ENCODE peak calls at places on chromosomes 7 and 10, in four cellular contexts. G is colonic mucosa, V is pancreas, D is tibial artery. H is an unnamed sample.

GRCh38 chr10:17984056-17984455 is 32.3 kb downstream of the SLC39A12 start:
- DNase-seq in G (no peak), V (no peak), D (no peak), H (peak; percentile 40)

GRCh38 chr7:117399820-117400422 is 27.4 kb downstream of the ASZ1 start:
- DNase-seq in G (no peak), V (no peak), D (no peak), H (no peak)

GRCh38 chr10:47045331-47045861 is 134.2 kb downstream of the PTPN20 start:
- DNase-seq in G (no peak), V (peak; percentile 53), D (no peak), H (no peak)

GRCh38 chr7:5704534-5704922 is 76.9 kb downstream of the RNF216 start:
- DNase-seq in G (peak; percentile 76), V (no peak), D (peak; percentile 88), H (peak; percentile 91)

GRCh38 chr7:141649865-141650499 is 52.0 kb downstream of the DENND11 start:
- DNase-seq in G (peak; percentile 46), V (peak; percentile 64), D (peak; percentile 68), H (peak; percentile 94)

GRCh38 chr10:90602815-90603600 is 254.8 kb downstream of the HTR7 start:
- DNase-seq in G (no peak), V (no peak), D (no peak), H (peak; percentile 83)

GRCh38 chr7:127798023-127798422 is 146.0 kb downstream of the SND1 start:
- DNase-seq in G (no peak), V (no peak), D (peak; percentile 26), H (peak; percentile 65)

GRCh38 chr7:151761256-151761655 is 115.7 kb downstream of the PRKAG2 start:
- DNase-seq in G (peak; percentile 44), V (no peak), D (no peak), H (no peak)

GRCh38 chr10:100670828-100671479 is 74.4 kb upstream of the PAX2 start:
- DNase-seq in G (peak; percentile 42), V (peak; percentile 70), D (no peak), H (peak; percentile 17)

GRCh38 chr7:50775826-50776225 is 6.9 kb downstream of the GRB10 start:
- DNase-seq in G (no peak), V (no peak), D (no peak), H (no peak)

GRCh38 chr7:154287370-154287769 is 235.2 kb downstream of the DPP6 start:
- DNase-seq in G (no peak), V (no peak), D (no peak), H (peak; percentile 50)

GRCh38 chr10:34607894-34608293 is 207.2 kb downstream of the PARD3 start:
- DNase-seq in G (no peak), V (no peak), D (no peak), H (peak; percentile 65)

GRCh38 chr10:28652703-28653102 is 24.6 kb upstream of the BAMBI start:
- DNase-seq in G (no peak), V (no peak), D (no peak), H (no peak)

GRCh38 chr10:72697711-72698110 is 5.8 kb downstream of the MCU start:
- DNase-seq in G (no peak), V (no peak), D (no peak), H (peak; percentile 42)

GRCh38 chr7:152523916-152524315 is 88.1 kb upstream of the KMT2C start:
- DNase-seq in G (no peak), V (peak; percentile 24), D (no peak), H (no peak)

GRCh38 chr7:45183711-45184210 is 26.2 kb downstream of the RAMP3 start:
- DNase-seq in G (no peak), V (no peak), D (no peak), H (no peak)

GRCh38 chr10:124740374-124741280 is 3.6 kb downstream of the FAM53B start:
- DNase-seq in G (peak; percentile 71), V (no peak), D (peak; percentile 79), H (peak; percentile 70)

GRCh38 chr10:88138319-88138848 is 275.0 kb downstream of the PTEN start:
- DNase-seq in G (no peak), V (no peak), D (no peak), H (no peak)

GRCh38 chr7:26863504-26864308 is 684 bp downstream of the SKAP2 start:
- DNase-seq in G (no peak), V (no peak), D (no peak), H (no peak)

GRCh38 chr10:323651-324293 is 188.5 kb downstream of the ZMYND11 start:
- DNase-seq in G (peak; percentile 51), V (no peak), D (peak; percentile 82), H (no peak)

GRCh38 chr10:72888151-72888638 is 5.3 kb upstream of the OIT3 start:
- DNase-seq in G (no peak), V (no peak), D (no peak), H (no peak)

GRCh38 chr10:2679646-2680045 is 387.7 kb upstream of the PFKP start:
- DNase-seq in G (no peak), V (peak; percentile 52), D (no peak), H (no peak)

GRCh38 chr10:77837248-77837924 is 89.2 kb downstream of the DLG5 start:
- DNase-seq in G (no peak), V (no peak), D (no peak), H (no peak)

GRCh38 chr7:47149971-47150370 is 431.9 kb downstream of the TNS3 start:
- DNase-seq in G (no peak), V (no peak), D (no peak), H (no peak)

DNA sequence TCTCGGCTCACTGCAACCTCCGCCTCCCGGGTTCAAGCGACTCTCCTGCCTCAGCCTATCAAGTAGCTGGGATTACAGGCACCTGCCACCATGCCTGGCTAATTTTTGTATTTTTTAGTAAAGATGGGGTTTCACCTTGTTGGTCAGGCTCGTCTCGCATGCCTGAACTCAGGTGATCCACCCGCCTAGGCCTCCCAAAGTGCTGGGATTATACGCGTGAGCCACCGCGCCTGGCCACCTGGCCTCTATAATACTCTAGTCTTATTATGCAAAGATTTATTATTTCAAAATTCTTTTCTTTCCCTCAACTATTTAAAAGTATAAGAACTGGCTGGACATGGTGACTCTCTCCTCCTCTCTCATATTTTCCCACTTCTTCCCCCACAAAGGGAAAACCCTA is 30.0 kb upstream of the C1GALT1 start:
- DNase-seq in G (no peak), V (no peak), D (no peak), H (no peak)
- H3K4me3 ChIP-seq in G (no peak overlapping the region), V (no peak overlapping the region), D (no peak overlapping the region), H (no peak overlapping the region)

GRCh38 chr10:133009218-133009954 is 67.0 kb upstream of the CFAP46 start:
- DNase-seq in G (peak; percentile 87), V (peak; percentile 54), D (peak; percentile 80), H (peak; percentile 46)
- H3K4me3 ChIP-seq in G (no peak overlapping the region), V (no peak overlapping the region), D (no peak overlapping the region), H (no peak overlapping the region)

DNA sequence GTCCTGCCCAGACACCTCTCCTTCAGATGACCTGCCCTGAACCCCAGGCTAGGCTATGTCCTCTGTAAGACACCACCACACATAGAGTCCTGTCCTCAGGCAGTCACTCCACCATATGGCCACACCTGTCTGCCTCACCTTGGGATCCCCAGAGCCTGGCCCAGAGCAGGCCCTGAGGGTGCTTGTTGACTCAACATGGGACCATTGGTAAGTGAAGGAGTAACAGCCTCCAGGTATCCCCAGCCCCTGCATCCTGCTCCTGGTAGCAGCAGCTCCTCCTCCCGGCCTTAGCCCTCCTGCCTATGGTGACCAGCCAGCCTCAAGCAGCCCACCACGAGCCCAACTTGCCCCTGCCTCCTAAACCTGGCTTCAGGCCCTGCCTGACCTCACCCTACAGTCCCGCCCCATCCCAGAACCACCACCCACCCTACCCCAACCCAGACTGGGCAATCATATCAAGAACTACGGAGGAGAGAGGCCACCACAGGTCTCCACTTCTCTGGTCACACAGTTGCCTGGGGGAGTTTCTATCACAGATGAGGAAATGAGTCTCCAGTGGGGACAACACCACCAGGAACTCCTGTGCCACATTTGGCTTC is 136.7 kb downstream of the GRID1 start:
- DNase-seq in G (no peak), V (no peak), D (no peak), H (no peak)
- H3K4me3 ChIP-seq in G (no peak overlapping the region), V (no peak overlapping the region), D (no peak overlapping the region), H (no peak overlapping the region)

GRCh38 chr10:113350311-113350710 is 202.5 kb upstream of the HABP2 start:
- DNase-seq in G (no peak), V (no peak), D (no peak), H (no peak)

GRCh38 chr10:113345860-113346259 is 207.0 kb upstream of the HABP2 start:
- DNase-seq in G (no peak), V (no peak), D (no peak), H (no peak)

GRCh38 chr10:113347508-113347907 is 205.3 kb upstream of the HABP2 start:
- DNase-seq in G (no peak), V (no peak), D (peak; percentile 27), H (no peak)

GRCh38 chr10:113348694-113349093 is 204.2 kb upstream of the HABP2 start:
- DNase-seq in G (no peak), V (no peak), D (no peak), H (no peak)
- H3K4me3 ChIP-seq in G (no peak overlapping the region), V (no peak overlapping the region), D (no peak overlapping the region), H (no peak overlapping the region)

GRCh38 chr7:43701502-43701859 is 27.8 kb downstream of the COA1 start:
- DNase-seq in G (no peak), V (no peak), D (no peak), H (no peak)
- H3K4me3 ChIP-seq in G (no peak overlapping the region), V (no peak overlapping the region), D (no peak overlapping the region), H (no peak overlapping the region)

DNA sequence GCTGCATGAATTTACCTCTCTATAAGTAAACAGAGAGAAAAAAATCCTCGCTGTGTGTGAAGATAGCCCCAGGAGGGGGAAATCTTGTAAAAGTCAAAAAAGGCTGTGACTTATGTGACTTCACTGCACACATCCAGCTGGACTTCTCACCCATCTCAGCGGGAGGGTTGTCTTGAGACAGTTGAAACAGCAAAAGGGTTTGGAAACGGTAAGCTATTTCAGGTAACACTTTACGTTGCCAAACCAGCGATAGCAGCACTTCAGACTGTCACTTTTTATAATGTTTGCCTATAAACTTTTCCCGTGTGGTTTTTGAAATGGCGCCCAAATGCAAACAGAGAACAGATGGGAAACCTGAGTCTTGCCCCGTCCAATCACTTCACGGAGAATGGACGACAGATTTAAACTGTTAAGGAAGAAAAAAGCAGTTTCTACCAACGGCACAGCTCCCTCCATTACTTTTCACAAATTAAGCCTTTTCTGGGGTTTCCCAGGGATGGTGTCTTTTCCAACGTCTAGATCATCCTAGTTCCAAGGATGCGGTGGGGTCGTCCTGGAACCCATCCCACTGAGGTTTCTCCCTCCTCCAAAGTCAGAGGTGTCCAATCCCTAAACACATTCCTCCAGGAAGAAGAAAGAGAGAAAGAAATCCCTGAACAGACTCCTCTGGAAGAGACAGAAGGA is 25.2 kb downstream of the FGFR2 start:
- DNase-seq in G (peak; percentile 58), V (no peak), D (no peak), H (no peak)
- H3K4me3 ChIP-seq in G (no peak overlapping the region), V (no peak overlapping the region), D (no peak overlapping the region), H (no peak overlapping the region)

DNA sequence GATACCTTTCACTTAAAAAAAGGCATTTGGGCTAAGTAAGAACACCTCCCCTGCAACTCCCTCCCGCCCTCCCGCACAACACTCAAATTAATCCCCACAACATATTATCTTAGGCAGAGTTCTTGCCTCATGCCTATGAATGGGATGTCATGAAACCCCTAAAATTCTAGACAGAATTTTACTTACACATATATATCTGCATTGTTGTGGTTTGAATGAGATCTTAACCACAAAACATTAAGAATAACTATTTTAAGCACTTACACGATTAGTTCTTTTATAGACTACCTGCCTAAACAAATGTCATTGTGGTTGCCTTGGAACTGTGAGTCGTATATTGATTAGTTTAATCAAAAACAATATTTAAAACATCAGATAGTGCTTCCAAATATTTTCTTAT is 4.5 kb upstream of the ITGB1 start:
- DNase-seq in G (no peak), V (no peak), D (no peak), H (no peak)
- H3K4me3 ChIP-seq in G (no peak overlapping the region), V (no peak overlapping the region), D (peak overlapping the region; percentile 18), H (peak overlapping the region; percentile 2)

GRCh38 chr10:3827768-3828403 is 42.9 kb upstream of the KLF6 start:
- DNase-seq in G (no peak), V (no peak), D (no peak), H (no peak)
- H3K4me3 ChIP-seq in G (no peak overlapping the region), V (no peak overlapping the region), D (peak overlapping the region; percentile 50), H (no peak overlapping the region)

GRCh38 chr7:93719546-93719945 is 145.0 kb upstream of the CALCR start:
- DNase-seq in G (no peak), V (no peak), D (no peak), H (no peak)
- H3K4me3 ChIP-seq in G (no peak overlapping the region), V (no peak overlapping the region), D (no peak overlapping the region), H (no peak overlapping the region)

H was measured in cardiac muscle cell.